ENCODE peak calls at places on chromosomes 16 and 17, in four cellular contexts. Y is progenitor cell of endocrine pancreas, V is cardiac fibroblast, W is stomach. E is an unnamed sample.

GRCh38 chr16:1964046-1964505 is 550 bp downstream of the RPS2 start:
- DNase-seq in Y (no peak), V (no peak), W (no peak), E (no peak)

GRCh38 chr17:63151981-63152523 is 186.0 kb downstream of the TANC2 start:
- DNase-seq in Y (no peak), V (peak), W (no peak), E (no peak)

GRCh38 chr17:62670202-62670821 is 42.8 kb downstream of the MRC2 start:
- DNase-seq in Y (no peak), V (no peak), W (no peak), E (no peak)

GRCh38 chr16:89199241-89200123 is 855 bp downstream of the SLC22A31 start:
- DNase-seq in Y (no peak), V (no peak), W (no peak), E (no peak)

GRCh38 chr17:8277317-8277716 is 11.2 kb upstream of the RANGRF start:
- DNase-seq in Y (no peak), V (no peak), W (peak), E (no peak)

GRCh38 chr16:66656547-66656946 is 40.0 kb downstream of the CMTM4 start:
- DNase-seq in Y (no peak), V (no peak), W (no peak), E (no peak)

GRCh38 chr17:45849536-45849990 is 4.9 kb downstream of the SPPL2C start:
- DNase-seq in Y (no peak), V (no peak), W (no peak), E (no peak)

GRCh38 chr16:49924078-49924477 is 68.2 kb upstream of the ZNF423 start:
- DNase-seq in Y (no peak), V (no peak), W (no peak), E (no peak)

GRCh38 chr17:51722994-51723393 is 435.5 kb downstream of the CA10 start:
- DNase-seq in Y (no peak), V (no peak), W (no peak), E (no peak)

GRCh38 chr16:24609740-24610420 is 70.5 kb downstream of the RBBP6 start:
- DNase-seq in Y (peak), V (peak), W (peak), E (peak)

GRCh38 chr17:73292031-73292531 is 19.7 kb downstream of the CDC42EP4 start:
- DNase-seq in Y (no peak), V (peak), W (peak), E (no peak)

GRCh38 chr17:28675980-28676379 is 14.0 kb downstream of the SUPT6H start:
- DNase-seq in Y (no peak), V (no peak), W (no peak), E (no peak)

GRCh38 chr17:35048685-35049379 is 14.7 kb downstream of the RFFL start:
- DNase-seq in Y (no peak), V (no peak), W (no peak), E (no peak)

GRCh38 chr16:28981517-28981916 is 3.3 kb upstream of the LAT start:
- DNase-seq in Y (no peak), V (no peak), W (no peak), E (no peak)

GRCh38 chr17:18039535-18040286 is 503 bp downstream of the GID4 start:
- DNase-seq in Y (peak), V (no peak), W (peak), E (no peak)

GRCh38 chr17:17727111-17727659 is 45.9 kb downstream of the RAI1 start:
- DNase-seq in Y (no peak), V (no peak), W (no peak), E (no peak)

GRCh38 chr17:77807746-77808441 is 150.6 kb upstream of the TNRC6C start:
- DNase-seq in Y (no peak), V (no peak), W (no peak), E (no peak)

GRCh38 chr16:11677451-11677951 is 9.2 kb downstream of the SNN start:
- DNase-seq in Y (no peak), V (no peak), W (no peak), E (no peak)

GRCh38 chr16:4362476-4363250 is 9.0 kb upstream of the VASN start:
- DNase-seq in Y (no peak), V (no peak), W (no peak), E (no peak)

GRCh38 chr16:77807071-77807470 is 18.7 kb downstream of the VAT1L start:
- DNase-seq in Y (no peak), V (no peak), W (no peak), E (no peak)

GRCh38 chr17:14308965-14309879 is 8.3 kb downstream of the HS3ST3B1 start:
- DNase-seq in Y (peak), V (peak), W (peak), E (peak)

GRCh38 chr17:45307290-45308015 is 9.4 kb downstream of the MAP3K14 start:
- DNase-seq in Y (no peak), V (peak), W (no peak), E (no peak)

GRCh38 chr16:12719972-12720371 is 83.7 kb downstream of the CPPED1 start:
- DNase-seq in Y (no peak), V (no peak), W (no peak), E (no peak)

GRCh38 chr16:84730406-84731106 is 30.8 kb downstream of the USP10 start:
- DNase-seq in Y (no peak), V (peak), W (peak), E (no peak)

GRCh38 chr16:25184771-25185170 is 32.0 kb upstream of the AQP8 start:
- DNase-seq in Y (no peak), V (no peak), W (no peak), E (no peak)

GRCh38 chr17:51359055-51359454 is 98.7 kb downstream of the UTP18 start:
- DNase-seq in Y (no peak), V (no peak), W (no peak), E (no peak)

GRCh38 chr16:79211581-79211980 is 389.0 kb downstream of the MAF start:
- DNase-seq in Y (no peak), V (no peak), W (no peak), E (no peak)

GRCh38 chr17:57494446-57494845 is 238.1 kb downstream of the MSI2 start:
- DNase-seq in Y (no peak), V (no peak), W (no peak), E (no peak)

GRCh38 chr17:1931759-1932579 is 93.2 kb downstream of the RTN4RL1 start:
- DNase-seq in Y (peak), V (no peak), W (peak), E (no peak)

DNA sequence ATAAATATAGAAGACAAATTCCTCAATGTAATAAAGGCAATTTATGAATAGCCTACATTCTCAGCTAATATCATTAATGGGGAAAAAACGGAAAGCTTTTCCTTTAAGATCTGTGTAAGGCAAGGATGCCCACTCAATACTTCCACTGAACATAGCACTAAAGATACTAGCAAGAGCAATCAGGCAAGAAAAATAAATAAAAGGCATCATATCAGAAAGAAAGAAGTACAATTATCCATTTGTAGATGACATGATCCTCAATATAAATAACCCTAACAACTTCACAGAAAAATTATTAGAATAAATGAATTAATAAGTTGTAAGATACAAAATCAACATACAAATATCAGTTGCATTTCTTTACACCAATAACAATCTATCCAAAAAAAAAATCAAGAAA is 37.1 kb downstream of the C16orf87 start:
- DNase-seq in Y (no peak), V (no peak), W (no peak), E (no peak)
- TF ChIP-seq CTCF in Y (no peak), V (no peak), W (no peak), E (no peak)

DNA sequence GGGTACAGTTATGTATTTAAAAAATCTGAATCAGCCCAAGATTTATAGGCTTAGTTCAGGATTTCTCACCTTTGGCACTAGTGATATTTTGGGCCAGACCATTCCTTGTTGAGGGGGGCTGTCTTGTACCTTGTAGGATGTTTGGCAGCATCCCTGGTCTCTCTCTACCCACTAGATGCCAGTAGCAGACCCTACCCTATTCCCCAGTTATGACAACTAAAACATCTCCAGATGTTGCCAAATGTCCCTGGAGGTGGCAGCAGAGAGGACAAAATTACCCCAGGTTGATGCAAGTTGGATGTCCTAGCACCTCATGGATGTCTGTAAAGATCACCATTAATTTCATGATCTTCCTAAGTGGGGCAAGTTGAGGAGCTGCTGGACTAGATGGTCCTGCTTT is 45.8 kb downstream of the SYT17 start:
- DNase-seq in Y (no peak), V (no peak), W (no peak), E (no peak)
- TF ChIP-seq CTCF in Y (no peak), V (no peak), W (no peak), E (no peak)

GRCh38 chr17:80891096-80892018 is 100.3 kb upstream of the CHMP6 start:
- DNase-seq in Y (no peak), V (peak), W (peak), E (no peak)

GRCh38 chr17:80889231-80889896 is 102.3 kb upstream of the CHMP6 start:
- DNase-seq in Y (no peak), V (no peak), W (no peak), E (no peak)

GRCh38 chr17:80892019-80892855 is 99.4 kb upstream of the CHMP6 start:
- DNase-seq in Y (no peak), V (peak), W (no peak), E (no peak)

GRCh38 chr17:80889897-80890550 is 101.6 kb upstream of the CHMP6 start:
- DNase-seq in Y (no peak), V (no peak), W (no peak), E (no peak)

DNA sequence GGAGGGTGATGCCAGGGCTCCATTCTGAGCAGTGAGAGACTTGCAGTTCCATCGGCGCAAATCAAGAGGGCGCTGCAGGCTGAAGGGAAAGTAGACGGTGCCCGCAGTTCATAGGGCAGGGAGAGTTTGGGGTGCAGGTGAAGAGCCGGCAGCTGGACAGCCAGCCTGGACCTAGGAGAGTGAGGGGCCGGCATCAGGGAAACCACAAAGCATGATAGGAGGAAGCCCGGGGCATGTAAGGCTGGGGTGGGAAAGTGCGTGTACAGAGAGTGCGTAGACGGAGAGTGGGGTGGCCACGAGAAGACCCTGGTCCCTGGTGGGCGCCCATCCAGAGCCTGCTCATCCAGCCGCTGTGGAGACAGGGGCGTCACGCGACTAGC is 101.1 kb upstream of the CHMP6 start:
- DNase-seq in Y (no peak), V (no peak), W (no peak), E (no peak)
- TF ChIP-seq CTCF in Y (no peak), V (no peak), W (no peak), E (no peak)

GRCh38 chr17:81802856-81803643 is 900 bp upstream of the GCGR start:
- DNase-seq in Y (no peak), V (no peak), W (no peak), E (no peak)
- TF ChIP-seq CTCF in Y (no peak), V (no peak), W (no peak), E (no peak)